ENCODE peak calls at places on chromosomes 2 and 18, in nine cellular contexts. S is A172; N is uterus; O is aorta; Y is left cardiac atrium; A is HCT116; W is neural crest cell; U is CD8-positive, alpha-beta memory T cell; T is neural progenitor cell. P is an unnamed sample.

GRCh38 chr2:120729410-120730052 is 6.1 kb upstream of the GLI2 start:
- DNase-seq in S (peak), N (peak), O (no peak), Y (no peak), A (peak), W (no peak), U (no peak), T (no peak), P (no peak)

GRCh38 chr2:158753561-158754302 is 41.4 kb upstream of the DAPL1 start:
- DNase-seq in S (peak), N (no peak), O (no peak), Y (no peak), A (peak), W (peak), U (no peak), T (peak), P (peak)

GRCh38 chr2:60926751-60927568 is 45.6 kb downstream of the REL start:
- DNase-seq in S (no peak), N (no peak), O (no peak), Y (no peak), A (no peak), W (no peak), U (no peak), T (no peak), P (no peak)

GRCh38 chr2:229431331-229431954 is 160.4 kb upstream of the PID1 start:
- DNase-seq in S (peak), N (no peak), O (no peak), Y (no peak), A (peak), W (no peak), U (no peak), T (peak), P (no peak)

GRCh38 chr2:66440011-66440542 is 5.2 kb downstream of the MEIS1 start:
- DNase-seq in S (peak), N (no peak), O (no peak), Y (peak), A (no peak), W (no peak), U (no peak), T (peak), P (no peak)

GRCh38 chr18:13568443-13569392 is 157.6 kb downstream of the FAM210A start:
- DNase-seq in S (no peak), N (no peak), O (no peak), Y (no peak), A (no peak), W (no peak), U (no peak), T (no peak), P (no peak)

GRCh38 chr2:224195954-224196571 is 157.0 kb upstream of the SERPINE2 start:
- DNase-seq in S (no peak), N (peak), O (no peak), Y (peak), A (no peak), W (peak), U (no peak), T (no peak), P (no peak)

GRCh38 chr2:229601396-229601795 is 113.0 kb downstream of the DNER start:
- DNase-seq in S (no peak), N (no peak), O (no peak), Y (no peak), A (no peak), W (no peak), U (no peak), T (no peak), P (no peak)

GRCh38 chr2:208249241-208249640 is 5.6 kb downstream of the IDH1 start:
- DNase-seq in S (no peak), N (no peak), O (no peak), Y (no peak), A (no peak), W (no peak), U (no peak), T (no peak), P (no peak)

GRCh38 chr2:172182624-172183023 is 79.9 kb upstream of the DLX2 start:
- DNase-seq in S (no peak), N (no peak), O (no peak), Y (no peak), A (no peak), W (no peak), U (no peak), T (no peak), P (no peak)

GRCh38 chr18:4586729-4587128 is 131.6 kb upstream of the DLGAP1 start:
- DNase-seq in S (no peak), N (no peak), O (no peak), Y (no peak), A (no peak), W (no peak), U (no peak), T (no peak), P (no peak)

GRCh38 chr2:24176326-24176725 is 1.5 kb downstream of the FAM228A start:
- DNase-seq in S (no peak), N (no peak), O (no peak), Y (no peak), A (no peak), W (no peak), U (no peak), T (no peak), P (no peak)

GRCh38 chr2:38076250-38076709 is 329 bp upstream of the CYP1B1 start:
- DNase-seq in S (peak), N (peak), O (peak), Y (peak), A (peak), W (peak), U (no peak), T (peak), P (peak)

GRCh38 chr2:11678306-11678960 is 8.4 kb upstream of the NTSR2 start:
- DNase-seq in S (no peak), N (no peak), O (no peak), Y (no peak), A (no peak), W (no peak), U (no peak), T (no peak), P (no peak)

GRCh38 chr2:25340340-25340886 is 1.3 kb downstream of the DNMT3A start:
- DNase-seq in S (no peak), N (peak), O (peak), Y (peak), A (no peak), W (no peak), U (no peak), T (peak), P (no peak)

GRCh38 chr2:209901187-209901586 is 101.3 kb upstream of the RPE start:
- DNase-seq in S (no peak), N (no peak), O (no peak), Y (no peak), A (no peak), W (no peak), U (no peak), T (no peak), P (no peak)

GRCh38 chr2:37858197-37858711 is 66.8 kb upstream of the RMDN2 start:
- DNase-seq in S (peak), N (no peak), O (no peak), Y (no peak), A (no peak), W (no peak), U (no peak), T (no peak), P (no peak)

GRCh38 chr2:3868426-3868825 is 165.1 kb downstream of the DCDC2C start:
- DNase-seq in S (no peak), N (no peak), O (no peak), Y (no peak), A (no peak), W (no peak), U (no peak), T (no peak), P (no peak)